ENCODE peak calls at places on chromosomes 13 and 19, in seven cellular contexts. X, C, G, Y, I, Q and V are unnamed samples.

GRCh38 chr13:64471916-64472315 is 2758.2 kb downstream of the PCDH9 start:
- DNase-seq in Y (no peak), G (no peak), Q (peak), C (no peak), X (no peak), I (no peak), V (no peak)

GRCh38 chr19:35403116-35403760 is 32.4 kb downstream of the GPR42 start:
- DNase-seq in I (no peak), Q (no peak), G (no peak), C (no peak), Y (no peak), X (no peak), V (no peak)

GRCh38 chr13:21395953-21396352 is 63.1 kb downstream of the ZDHHC20 start:
- DNase-seq in G (peak), Y (no peak), C (no peak), I (peak), Q (no peak), X (no peak), V (no peak)

GRCh38 chr19:45558399-45558878 is 26.2 kb downstream of the OPA3 start:
- DNase-seq in G (peak), Y (peak), C (no peak), I (peak), X (peak), Q (no peak), V (peak)

GRCh38 chr13:103099894-103100293 is 33.7 kb upstream of the SLC10A2 start:
- DNase-seq in Y (no peak), Q (no peak), C (no peak), G (no peak), I (no peak), X (no peak), V (no peak)

GRCh38 chr19:418761-419632 is 10.1 kb upstream of the C2CD4C start:
- DNase-seq in X (no peak), G (no peak), Q (no peak), I (no peak), C (peak), Y (no peak), V (peak)

GRCh38 chr13:73936001-73936400 is 198.2 kb downstream of the KLF12 start:
- DNase-seq in Q (no peak), G (no peak), I (no peak), X (no peak), Y (no peak), C (no peak), V (no peak)

GRCh38 chr19:58350871-58351557 is 2.3 kb downstream of the A1BG start:
- DNase-seq in Q (no peak), Y (no peak), I (no peak), G (no peak), C (no peak), X (no peak), V (no peak)

GRCh38 chr19:28257396-28257795 is 955.6 kb downstream of the UQCRFS1 start:
- DNase-seq in Q (no peak), Y (no peak), G (no peak), X (no peak), C (no peak), I (no peak), V (no peak)

GRCh38 chr13:48976677-48977625 is 1.2 kb downstream of the FNDC3A start:
- DNase-seq in Q (no peak), I (peak), C (no peak), G (no peak), Y (no peak), X (peak), V (no peak)

GRCh38 chr13:38417727-38418126 is 68.1 kb downstream of the UFM1 start:
- DNase-seq in C (no peak), G (no peak), I (peak), Q (peak), Y (peak), X (no peak), V (no peak)

GRCh38 chr19:12723643-12724426 is at the start of gene TNPO2:
- DNase-seq in I (peak), X (peak), Q (peak), G (peak), C (peak), Y (peak), V (peak)

GRCh38 chr13:50912851-50913250 is 3.3 kb downstream of the RNASEH2B start:
- DNase-seq in Q (no peak), Y (no peak), X (no peak), G (no peak), C (no peak), I (no peak), V (no peak)

GRCh38 chr19:11464333-11465265 is 16.2 kb downstream of the ELAVL3 start:
- DNase-seq in Y (no peak), C (no peak), X (no peak), Q (no peak), G (no peak), I (no peak), V (no peak)

GRCh38 chr13:49253310-49253709 is 5.6 kb downstream of the CDADC1 start:
- DNase-seq in Y (no peak), Q (no peak), G (no peak), I (peak), X (no peak), C (no peak), V (no peak)

GRCh38 chr19:35673121-35673804 is 6.9 kb downstream of the UPK1A start:
- DNase-seq in C (no peak), Q (peak), X (no peak), G (no peak), I (peak), Y (peak), V (peak)

GRCh38 chr13:21069561-21070004 is 8.2 kb upstream of the LATS2 start:
- DNase-seq in Y (no peak), I (no peak), X (no peak), Q (peak), G (no peak), C (peak), V (no peak)

GRCh38 chr19:4327252-4327876 is 11.3 kb downstream of the STAP2 start:
- DNase-seq in Q (peak), G (peak), X (peak), C (peak), Y (peak), I (peak), V (peak)

GRCh38 chr13:84433024-84433423 is 550.8 kb upstream of the SLITRK1 start:
- DNase-seq in C (no peak), X (no peak), G (no peak), Q (peak), I (no peak), Y (no peak), V (no peak)

GRCh38 chr19:50173144-50173543 is 10.1 kb upstream of the IZUMO2 start:
- DNase-seq in Q (no peak), Y (no peak), G (no peak), C (no peak), X (no peak), I (no peak), V (no peak)

GRCh38 chr19:53037101-53038097 is 7.1 kb upstream of the ERVV-2 start:
- DNase-seq in I (peak), X (no peak), G (no peak), Q (peak), C (no peak), Y (peak), V (no peak)

GRCh38 chr13:21997726-21998125 is 326.9 kb downstream of the FGF9 start:
- DNase-seq in G (no peak), Y (no peak), C (no peak), X (no peak), Q (no peak), I (no peak), V (no peak)

GRCh38 chr19:19053508-19054314 is 10.1 kb upstream of the SLC25A42 start:
- DNase-seq in Q (peak), C (peak), Y (peak), X (peak), I (peak), G (peak), V (peak)

GRCh38 chr13:27353166-27353583 is 71.2 kb upstream of the GTF3A start:
- DNase-seq in G (no peak), C (no peak), Q (no peak), I (peak), X (peak), Y (no peak), V (no peak)

GRCh38 chr13:95641961-95642621 is 2.4 kb downstream of the DZIP1 start:
- DNase-seq in X (no peak), C (peak), Y (peak), G (no peak), Q (no peak), I (no peak), V (no peak)

GRCh38 chr19:8487137-8487851 is 15.1 kb downstream of the PRAM1 start:
- DNase-seq in X (peak), Y (no peak), G (peak), I (peak), C (no peak), Q (no peak), V (no peak)

GRCh38 chr13:24341439-24341838 is 32.1 kb downstream of the C1QTNF9 start:
- DNase-seq in Q (peak), G (no peak), C (no peak), I (no peak), Y (no peak), X (no peak), V (no peak)

GRCh38 chr19:19335408-19336158 is 15.0 kb downstream of the MAU2 start:
- DNase-seq in C (no peak), G (no peak), X (no peak), I (no peak), Y (no peak), Q (no peak), V (no peak)

GRCh38 chr13:81487151-81487550 is 1146.2 kb upstream of the SPRY2 start:
- DNase-seq in X (peak), G (no peak), Y (peak), I (peak), Q (no peak), C (no peak), V (no peak)

GRCh38 chr19:33860691-33861090 is 64.0 kb downstream of the KCTD15 start:
- DNase-seq in G (no peak), I (no peak), X (no peak), C (no peak), Y (no peak), Q (no peak), V (no peak)

GRCh38 chr19:17687857-17688784 is at the start of gene UNC13A:
- DNase-seq in C (no peak), Y (peak), I (peak), G (peak), X (no peak), Q (no peak), V (peak)

GRCh38 chr13:27962128-27962841 is 6.8 kb downstream of the CDX2 start:
- DNase-seq in I (no peak), Q (no peak), X (no peak), C (no peak), Y (peak), G (no peak), V (no peak)

GRCh38 chr13:63433546-63434150 is 2018.0 kb upstream of the PCDH20 start:
- DNase-seq in Q (no peak), I (no peak), C (no peak), G (no peak), X (no peak), Y (no peak), V (no peak)

GRCh38 chr19:46481947-46482346 is 10.6 kb upstream of the PNMA8A start:
- DNase-seq in Q (peak), Y (no peak), I (no peak), G (no peak), X (no peak), C (peak), V (no peak)

GRCh38 chr13:96020155-96020575 is 33.0 kb downstream of the UGGT2 start:
- DNase-seq in Q (peak), Y (peak), C (no peak), X (peak), I (peak), G (no peak), V (peak)